ENCODE peak calls at places on chromosomes 6 and 20, in four cellular contexts. W, G, V and L are unnamed samples.

GRCh38 chr20:44532981-44533331 is 11.1 kb upstream of the SERINC3 start:
- DNase-seq in W (no peak), V (no peak), G (peak; percentile 62), L (no peak)

GRCh38 chr6:75563032-75563431 is 38.6 kb upstream of the SENP6 start:
- DNase-seq in W (peak; percentile 64), V (peak; percentile 21), G (peak; percentile 27), L (peak; percentile 7)

GRCh38 chr20:34195355-34195754 is 45.9 kb upstream of the ASIP start:
- DNase-seq in W (no peak), G (no peak), V (no peak), L (no peak)

GRCh38 chr20:45812157-45813005 is at the start of gene UBE2C:
- DNase-seq in V (peak; percentile 99), W (peak; percentile 99), G (peak; percentile 100), L (peak; percentile 96)

GRCh38 chr6:16711551-16712249 is 49.6 kb downstream of the ATXN1 start:
- DNase-seq in V (no peak), G (peak; percentile 59), W (peak; percentile 19), L (no peak)

GRCh38 chr6:24140572-24140971 is 14.6 kb downstream of the NRSN1 start:
- DNase-seq in W (no peak), V (no peak), G (no peak), L (no peak)

GRCh38 chr6:95228636-95229035 is 348.7 kb upstream of the MANEA start:
- DNase-seq in G (no peak), W (no peak), V (no peak), L (no peak)

GRCh38 chr20:17969884-17970409 is 1.1 kb downstream of the MGME1 start:
- DNase-seq in V (peak; percentile 40), W (peak; percentile 82), G (peak; percentile 79), L (no peak)

GRCh38 chr6:162200036-162200435 is 527.5 kb downstream of the PRKN start:
- DNase-seq in W (no peak), G (no peak), V (no peak), L (peak; percentile 41)

GRCh38 chr6:36493859-36494258 is 51.1 kb downstream of the KCTD20 start:
- DNase-seq in V (no peak), G (peak; percentile 12), W (no peak), L (no peak)

GRCh38 chr6:41941280-41942044 is at the start of gene CCND3:
- DNase-seq in W (peak; percentile 94), G (peak; percentile 98), V (peak; percentile 55), L (no peak)

GRCh38 chr6:170347091-170347490 is 40.5 kb downstream of the FAM120B start:
- DNase-seq in V (no peak), G (no peak), W (peak; percentile 64), L (no peak)

GRCh38 chr20:4341804-4342560 is 326.6 kb upstream of the RNF24 start:
- DNase-seq in V (no peak), W (no peak), G (peak; percentile 76), L (peak; percentile 1)

GRCh38 chr20:38151455-38151854 is 13.6 kb downstream of the TGM2 start:
- DNase-seq in W (no peak), V (no peak), G (no peak), L (no peak)

GRCh38 chr6:16849280-16850210 is 88.3 kb upstream of the ATXN1 start:
- DNase-seq in G (peak; percentile 86), V (no peak), W (no peak), L (no peak)

GRCh38 chr6:43677759-43678158 is 9.8 kb downstream of the MRPS18A start:
- DNase-seq in V (no peak), G (no peak), W (no peak), L (no peak)

GRCh38 chr20:19981091-19981490 is 36.1 kb upstream of the NAA20 start:
- DNase-seq in G (no peak), W (no peak), V (no peak), L (no peak)

GRCh38 chr20:15119852-15120251 is 782.4 kb upstream of the FLRT3 start:
- DNase-seq in V (no peak), W (no peak), G (no peak), L (no peak)

DNA sequence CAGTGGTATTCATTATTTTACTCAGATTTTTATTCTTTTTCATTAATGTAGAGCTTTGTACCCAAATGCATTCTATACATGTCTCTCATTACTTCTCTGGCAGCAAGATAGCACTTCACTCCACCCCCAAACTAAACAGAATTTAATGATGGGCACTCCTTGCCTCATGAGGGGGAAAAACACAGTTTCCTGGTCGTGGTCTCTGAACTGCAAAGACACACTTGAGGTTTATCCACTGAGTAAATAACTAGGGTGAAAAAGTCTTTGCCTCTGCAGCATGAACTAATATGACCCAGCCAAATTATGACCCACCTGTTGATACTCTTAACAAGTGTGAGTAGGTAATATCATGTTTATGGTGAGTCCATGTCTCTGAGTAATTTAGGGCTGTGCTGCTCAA is 785.2 kb upstream of the FLRT3 start:
- DNase-seq in V (no peak), W (no peak), G (no peak), L (no peak)
- H3K4me3 ChIP-seq in V (no peak overlapping the region), W (no peak overlapping the region), G (no peak overlapping the region), L (no peak overlapping the region)

GRCh38 chr6:125154184-125155135 is 887 bp downstream of the TPD52L1 start:
- DNase-seq in V (peak; percentile 55), W (peak; percentile 17), G (peak; percentile 36), L (peak; percentile 42)
- TF ChIP-seq CTCF in V (peak; percentile 47), W (no peak), G (peak; percentile 9), L (peak; percentile 53)

DNA sequence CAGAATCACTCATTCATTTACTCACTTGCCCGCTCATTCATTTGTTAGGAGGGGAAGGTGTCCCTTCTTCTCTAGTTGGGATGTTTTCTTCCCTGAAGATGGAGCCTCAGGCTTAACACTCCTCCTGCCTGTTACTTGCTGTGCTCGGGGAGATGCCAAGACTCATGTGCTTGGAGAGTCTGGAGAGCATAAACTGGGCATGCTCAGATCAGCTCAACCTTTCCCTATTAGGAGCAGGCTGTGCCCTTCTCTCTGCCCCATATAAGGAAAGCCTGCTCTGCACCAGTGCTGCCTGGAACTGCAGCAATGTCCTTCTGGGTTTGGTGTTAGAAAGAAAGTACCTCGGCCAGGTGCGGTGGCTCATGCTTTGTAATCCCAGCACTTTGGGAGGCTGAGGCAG is 18.0 kb upstream of the UBE2V1 start:
- DNase-seq in V (no peak), G (peak; percentile 63), W (no peak), L (no peak)
- H3K4me3 ChIP-seq in V (no peak overlapping the region), G (no peak overlapping the region), W (no peak overlapping the region), L (no peak overlapping the region)

GRCh38 chr6:106300020-106300772 is 25.4 kb downstream of the ATG5 start:
- DNase-seq in G (no peak), W (no peak), V (no peak), L (no peak)

GRCh38 chr6:106300944-106301343 is 24.6 kb downstream of the ATG5 start:
- DNase-seq in W (peak; percentile 48), G (peak; percentile 73), V (peak; percentile 6), L (no peak)
- TF ChIP-seq CTCF in W (peak; percentile 42), G (peak; percentile 58), V (peak; percentile 56), L (peak; percentile 67)

GRCh38 chr20:36238153-36238552 is 1.9 kb downstream of the AAR2 start:
- DNase-seq in G (no peak), V (no peak), W (no peak), L (no peak)

GRCh38 chr20:36237477-36237876 is 1.2 kb downstream of the AAR2 start:
- DNase-seq in W (no peak), G (no peak), V (no peak), L (no peak)

GRCh38 chr20:36240076-36240475 is 3.8 kb downstream of the AAR2 start:
- DNase-seq in G (no peak), V (no peak), W (no peak), L (no peak)

GRCh38 chr20:36236786-36237121 is 476 bp downstream of the AAR2 start:
- DNase-seq in W (no peak), G (no peak), V (no peak), L (no peak)

DNA sequence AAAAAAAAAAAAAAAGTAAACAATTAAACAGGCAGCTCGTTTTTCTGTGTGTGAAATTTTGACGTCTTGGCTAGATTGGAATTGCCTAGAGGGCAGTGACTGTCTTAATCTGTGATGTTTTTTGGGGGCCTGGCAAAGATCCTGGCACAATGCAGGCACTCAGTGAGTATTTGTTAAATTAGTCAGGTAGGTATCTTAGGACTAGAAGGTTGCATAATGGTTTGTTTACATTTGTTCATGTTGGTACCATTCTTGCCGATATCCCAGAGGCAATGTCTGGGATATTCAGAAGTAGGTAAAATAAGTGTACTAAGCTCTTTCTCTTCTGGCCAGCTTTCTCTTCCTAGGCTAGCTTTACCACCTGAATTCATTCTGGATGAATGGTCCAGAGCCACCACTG is 2.5 kb downstream of the AAR2 start:
- DNase-seq in G (no peak), W (no peak), V (no peak), L (no peak)
- H3K4me3 ChIP-seq in G (no peak overlapping the region), W (no peak overlapping the region), V (no peak overlapping the region), L (no peak overlapping the region)

DNA sequence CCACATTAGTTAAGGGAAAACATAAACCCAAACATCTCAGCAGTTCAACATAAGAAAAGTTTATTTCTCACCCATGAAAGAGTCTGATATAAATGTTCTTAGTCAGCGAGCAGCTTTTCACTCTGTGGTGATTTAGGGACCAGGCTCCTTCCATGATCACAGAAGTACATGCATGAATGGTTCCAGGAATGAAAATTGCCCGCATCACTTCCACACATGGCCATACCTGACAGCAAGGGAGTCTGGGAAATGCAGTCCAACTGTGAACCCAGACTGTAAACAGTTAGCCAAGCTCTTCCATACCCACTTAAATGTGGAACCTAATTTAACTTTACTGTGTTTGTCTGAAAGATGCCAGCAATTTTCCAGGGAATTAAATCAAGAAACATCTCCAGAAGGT is 353.9 kb downstream of the HACE1 start:
- DNase-seq in G (no peak), V (no peak), W (no peak), L (no peak)
- TF ChIP-seq CTCF in G (no peak), V (no peak), W (no peak), L (no peak)

GRCh38 chr6:51843470-51844390 is 243.7 kb downstream of the PKHD1 start:
- DNase-seq in G (no peak), V (no peak), W (no peak), L (no peak)
- H3K4me3 ChIP-seq in G (no peak overlapping the region), V (no peak overlapping the region), W (no peak overlapping the region), L (no peak overlapping the region)

DNA sequence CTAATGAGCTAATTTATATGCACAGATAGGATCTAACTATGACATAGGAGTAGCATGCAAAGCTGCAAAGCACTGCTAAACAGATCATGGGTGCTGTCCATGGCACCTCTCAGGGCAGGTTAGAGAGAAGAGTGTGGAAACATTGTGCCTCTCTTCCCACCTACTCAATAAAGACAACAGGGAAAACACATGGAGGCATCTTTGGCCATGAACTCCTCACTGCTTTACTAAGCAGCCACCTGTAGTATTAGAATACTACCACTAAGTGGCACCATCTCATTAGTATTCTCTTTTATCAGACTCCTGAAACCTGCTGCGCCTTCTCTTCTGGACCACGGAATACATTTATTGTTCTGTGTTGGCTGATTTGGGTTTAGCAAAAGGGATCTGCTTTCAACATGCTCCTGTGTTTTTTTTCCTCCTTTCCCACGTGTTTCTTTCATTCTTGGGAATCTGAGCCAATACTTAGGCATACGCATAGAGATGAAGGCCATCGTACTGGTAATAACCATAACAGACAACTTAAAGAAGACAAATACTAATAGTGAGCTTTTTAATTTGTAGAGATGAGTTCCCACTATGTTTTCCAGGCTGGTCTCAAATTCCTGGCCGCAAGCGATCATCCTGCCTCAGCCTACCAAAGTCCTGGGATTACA is 9.4 kb upstream of the HDDC2 start:
- DNase-seq in W (peak; percentile 60), G (peak; percentile 76), V (peak; percentile 30), L (no peak)
- TF ChIP-seq CTCF in W (peak; percentile 70), G (peak; percentile 63), V (peak; percentile 66), L (peak; percentile 79)